ENCODE peak calls at places on chromosomes 2 and 18, in ten cellular contexts. O, E, W, S, L, U, R, Q, T and C are unnamed samples.
A peak's percentile ranks its signal among the peaks of the same experiment; 100 is the strongest.

GRCh38 chr2:4553219-4553618 is 849.8 kb downstream of the DCDC2C start:
- DNase-seq in O (no peak), E (no peak), W (no peak), S (no peak), L (no peak), U (no peak), R (no peak), Q (no peak), T (no peak), C (no peak)

GRCh38 chr18:49345931-49346696 is 114.3 kb downstream of the DYM start:
- DNase-seq in O (no peak), E (no peak), W (no peak), S (no peak), L (no peak), U (no peak), R (no peak), Q (no peak), T (no peak), C (no peak)

GRCh38 chr2:170123593-170123992 is 54.4 kb upstream of the MYO3B start:
- DNase-seq in O (no peak), E (no peak), W (no peak), S (no peak), L (no peak), U (no peak), R (no peak), Q (no peak), T (no peak), C (peak; percentile 38)

GRCh38 chr18:8929381-8929780 is 173.1 kb upstream of the NDUFV2 start:
- DNase-seq in O (no peak), E (no peak), W (peak; percentile 45), S (no peak), L (no peak), U (no peak), R (no peak), Q (no peak), T (no peak), C (no peak)

GRCh38 chr2:112600634-112601033 is 16.2 kb downstream of the CHCHD5 start:
- DNase-seq in O (no peak), E (no peak), W (no peak), S (no peak), L (no peak), U (no peak), R (no peak), Q (no peak), T (no peak), C (no peak)

GRCh38 chr18:6609882-6610281 is 119.6 kb upstream of the ARHGAP28 start:
- DNase-seq in O (no peak), E (no peak), W (no peak), S (no peak), L (no peak), U (no peak), R (no peak), Q (no peak), T (no peak), C (no peak)

GRCh38 chr2:61882850-61883249 is 5.6 kb downstream of the CCT4 start:
- DNase-seq in O (no peak), E (no peak), W (no peak), S (no peak), L (no peak), U (no peak), R (no peak), Q (no peak), T (no peak), C (no peak)

GRCh38 chr18:6876646-6877045 is 147.1 kb downstream of the ARHGAP28 start:
- DNase-seq in O (no peak), E (no peak), W (no peak), S (no peak), L (no peak), U (no peak), R (no peak), Q (no peak), T (no peak), C (no peak)

GRCh38 chr2:23593396-23594078 is 208.6 kb downstream of the KLHL29 start:
- DNase-seq in O (no peak), E (no peak), W (no peak), S (no peak), L (no peak), U (no peak), R (no peak), Q (no peak), T (no peak), C (no peak)

GRCh38 chr2:45577426-45577825 is 33.6 kb downstream of the SRBD1 start:
- DNase-seq in O (no peak), E (no peak), W (peak; percentile 31), S (no peak), L (no peak), U (no peak), R (no peak), Q (no peak), T (no peak), C (no peak)

GRCh38 chr2:239756392-239757153 is 268.6 kb downstream of the NDUFA10 start:
- DNase-seq in O (no peak), E (no peak), W (no peak), S (no peak), L (no peak), U (no peak), R (no peak), Q (no peak), T (no peak), C (no peak)

GRCh38 chr18:5488844-5489243 is 55.0 kb downstream of the EPB41L3 start:
- DNase-seq in O (no peak), E (no peak), W (no peak), S (no peak), L (no peak), U (no peak), R (no peak), Q (no peak), T (no peak), C (no peak)

GRCh38 chr2:64840419-64840818 is 148.8 kb upstream of the SLC1A4 start:
- DNase-seq in O (no peak), E (no peak), W (peak; percentile 34), S (no peak), L (no peak), U (no peak), R (no peak), Q (no peak), T (peak; percentile 73), C (no peak)

GRCh38 chr18:79595876-79596374 is 83.7 kb upstream of the CTDP1 start:
- DNase-seq in O (no peak), E (peak; percentile 7), W (no peak), S (no peak), L (no peak), U (no peak), R (no peak), Q (no peak), T (no peak), C (no peak)

GRCh38 chr2:183032200-183032794 is 6.0 kb downstream of the NCKAP1 start:
- DNase-seq in O (no peak), E (no peak), W (peak; percentile 32), S (no peak), L (no peak), U (no peak), R (no peak), Q (no peak), T (peak; percentile 24), C (no peak)

GRCh38 chr2:172358784-172359556 is 68.4 kb upstream of the ITGA6 start:
- DNase-seq in O (no peak), E (no peak), W (no peak), S (no peak), L (no peak), U (no peak), R (no peak), Q (no peak), T (no peak), C (no peak)

GRCh38 chr2:96241901-96242611 is 23.7 kb downstream of the TMEM127 start:
- DNase-seq in O (no peak), E (no peak), W (peak; percentile 87), S (no peak), L (no peak), U (no peak), R (no peak), Q (no peak), T (peak; percentile 87), C (no peak)

GRCh38 chr2:178536037-178536436 is 55.8 kb downstream of the PLEKHA3 start:
- DNase-seq in O (no peak), E (no peak), W (no peak), S (no peak), L (no peak), U (no peak), R (no peak), Q (no peak), T (no peak), C (no peak)

GRCh38 chr2:64562148-64562784 is 38.1 kb downstream of the AFTPH start:
- DNase-seq in O (no peak), E (no peak), W (peak; percentile 20), S (no peak), L (no peak), U (no peak), R (no peak), Q (peak; percentile 6), T (peak; percentile 32), C (no peak)

GRCh38 chr2:54310314-54310713 is 54.3 kb upstream of the TSPYL6 start:
- DNase-seq in O (no peak), E (no peak), W (no peak), S (no peak), L (no peak), U (no peak), R (no peak), Q (no peak), T (no peak), C (no peak)

GRCh38 chr2:8457092-8457481 is 224.8 kb upstream of the ID2 start:
- DNase-seq in O (no peak), E (no peak), W (no peak), S (no peak), L (no peak), U (peak; percentile 59), R (peak; percentile 49), Q (no peak), T (no peak), C (no peak)